ENCODE peak calls at places on chromosome 4, in four cellular contexts. N is spleen, G is psoas muscle, A is dorsolateral prefrontal cortex. E is an unnamed sample.

GRCh38 chr4:15231265-15232091 is 196.4 kb upstream of the C1QTNF7 start:
- DNase-seq in G (peak; percentile 70), N (peak; percentile 83), A (peak; percentile 41), E (peak; percentile 60)

GRCh38 chr4:124389591-124389990 is 322.9 kb downstream of the ANKRD50 start:
- DNase-seq in N (no peak), G (no peak), A (no peak), E (no peak)

GRCh38 chr4:169246957-169247396 is 23.8 kb downstream of the SH3RF1 start:
- DNase-seq in N (no peak), A (no peak), G (no peak), E (no peak)

GRCh38 chr4:73661646-73662119 is 41.4 kb upstream of the RASSF6 start:
- DNase-seq in A (no peak), G (no peak), N (no peak), E (no peak)

GRCh38 chr4:157984285-157984911 is 188.4 kb downstream of the GASK1B start:
- DNase-seq in G (no peak), N (no peak), A (no peak), E (no peak)

GRCh38 chr4:189255636-189256035 is 685.0 kb upstream of the FRG1 start:
- DNase-seq in N (no peak), G (no peak), A (no peak), E (no peak)

GRCh38 chr4:160194716-160195115 is 1091.8 kb downstream of the RAPGEF2 start:
- DNase-seq in N (peak; percentile 25), G (no peak), A (no peak), E (no peak)

GRCh38 chr4:169741569-169741968 is 16.2 kb downstream of the HPF1 start:
- DNase-seq in N (no peak), A (no peak), G (no peak), E (no peak)

GRCh38 chr4:150591284-150591874 is 9.4 kb downstream of the MAB21L2 start:
- DNase-seq in N (no peak), A (no peak), G (no peak), E (no peak)

GRCh38 chr4:168540086-168540864 is 43.4 kb downstream of the PALLD start:
- DNase-seq in G (no peak), A (no peak), N (no peak), E (no peak)

GRCh38 chr4:114601304-114602052 is 2.9 kb downstream of the UGT8 start:
- DNase-seq in G (no peak), A (no peak), N (no peak), E (no peak)

GRCh38 chr4:86451560-86452322 is 91.9 kb upstream of the MAPK10 start:
- DNase-seq in N (no peak), A (no peak), G (no peak), E (no peak)

GRCh38 chr4:3865986-3866812 is 100.0 kb downstream of the ADRA2C start:
- DNase-seq in G (no peak), N (peak; percentile 64), A (no peak), E (no peak)

GRCh38 chr4:3352505-3352904 is 59.7 kb downstream of the RGS12 start:
- DNase-seq in A (no peak), N (no peak), G (no peak), E (no peak)

GRCh38 chr4:144715230-144715629 is 69.3 kb downstream of the HHIP start:
- DNase-seq in A (no peak), G (no peak), N (no peak), E (no peak)

GRCh38 chr4:177558995-177559394 is 116.8 kb upstream of the AGA start:
- DNase-seq in N (no peak), G (no peak), A (no peak), E (no peak)

GRCh38 chr4:30716671-30717207 is 3.4 kb upstream of the PCDH7 start:
- DNase-seq in G (no peak), A (no peak), N (no peak), E (no peak)

GRCh38 chr4:13678186-13678924 is 50.8 kb upstream of the BOD1L1 start:
- DNase-seq in A (no peak), N (no peak), G (no peak), E (no peak)

GRCh38 chr4:56666279-56666678 is 14.8 kb downstream of the HOPX start:
- DNase-seq in A (no peak), N (no peak), G (no peak), E (no peak)

GRCh38 chr4:176340871-176341685 is 21.3 kb downstream of the SPCS3 start:
- DNase-seq in G (no peak), N (no peak), A (no peak), E (no peak)

GRCh38 chr4:24244663-24245519 is 339.5 kb downstream of the DHX15 start:
- DNase-seq in G (peak; percentile 43), N (no peak), A (no peak), E (no peak)

GRCh38 chr4:180827193-180827592 is 1416.0 kb upstream of the TENM3 start:
- DNase-seq in N (no peak), G (no peak), A (no peak), E (no peak)

GRCh38 chr4:84908876-84909275 is 57.6 kb downstream of the WDFY3 start:
- DNase-seq in G (no peak), N (no peak), A (no peak), E (no peak)

GRCh38 chr4:82561745-82562552 is at the start of gene TMEM150C:
- DNase-seq in N (no peak), G (peak; percentile 28), A (no peak), E (peak; percentile 56)

GRCh38 chr4:175252642-175253041 is 334.5 kb downstream of the ADAM29 start:
- DNase-seq in G (no peak), N (no peak), A (no peak), E (no peak)

GRCh38 chr4:4247711-4248035 is 350 bp downstream of the TMEM128 start:
- DNase-seq in N (no peak), A (no peak), G (no peak), E (no peak)

GRCh38 chr4:3073158-3074077 is 920 bp downstream of the HTT-AS start:
- DNase-seq in A (no peak), G (no peak), N (no peak), E (peak; percentile 28)

GRCh38 chr4:45621926-45622325 is 501.9 kb downstream of the GABRG1 start:
- DNase-seq in N (no peak), G (no peak), A (no peak), E (no peak)

GRCh38 chr4:56302102-56302501 is 85.2 kb downstream of the AASDH start:
- DNase-seq in N (no peak), A (no peak), G (no peak), E (no peak)

GRCh38 chr4:173218411-173219125 is 50.0 kb downstream of the GALNT7 start:
- DNase-seq in A (no peak), N (no peak), G (no peak), E (no peak)

GRCh38 chr4:53545942-53546581 is 45.2 kb downstream of the LNX1 start:
- DNase-seq in G (no peak), A (no peak), N (no peak), E (no peak)

GRCh38 chr4:6873291-6873690 is 36.3 kb upstream of the TBC1D14 start:
- DNase-seq in G (no peak), N (no peak), A (no peak), E (no peak)

GRCh38 chr4:6868386-6868785 is 41.2 kb upstream of the TBC1D14 start:
- DNase-seq in A (no peak), N (no peak), G (no peak), E (no peak)

GRCh38 chr4:6875431-6875831 is 34.2 kb upstream of the TBC1D14 start:
- DNase-seq in A (no peak), N (peak; percentile 88), G (peak; percentile 78), E (peak; percentile 32)

GRCh38 chr4:6873792-6874461 is 35.7 kb upstream of the TBC1D14 start:
- DNase-seq in N (peak; percentile 93), G (peak; percentile 70), A (peak; percentile 75), E (peak; percentile 51)

GRCh38 chr4:6869944-6870343 is 39.7 kb upstream of the TBC1D14 start:
- DNase-seq in A (no peak), N (no peak), G (peak; percentile 60), E (no peak)
- H3K27ac ChIP-seq in A (no peak overlapping the region), N (peak overlapping the region; percentile 16), G (peak overlapping the region; percentile 79), E (no peak overlapping the region)

GRCh38 chr4:119629142-119629471 is 503 bp upstream of the PDE5A start:
- DNase-seq in G (no peak), A (no peak), N (no peak), E (no peak)

GRCh38 chr4:119626420-119626819 is 2.2 kb downstream of the PDE5A start:
- DNase-seq in N (no peak), A (no peak), G (no peak), E (no peak)

GRCh38 chr4:119628281-119629141 is at the start of gene PDE5A:
- DNase-seq in N (peak; percentile 95), G (peak; percentile 78), A (peak; percentile 48), E (peak; percentile 74)

GRCh38 chr4:119626943-119627266 is 1.7 kb downstream of the PDE5A start:
- DNase-seq in N (no peak), G (no peak), A (no peak), E (no peak)

DNA sequence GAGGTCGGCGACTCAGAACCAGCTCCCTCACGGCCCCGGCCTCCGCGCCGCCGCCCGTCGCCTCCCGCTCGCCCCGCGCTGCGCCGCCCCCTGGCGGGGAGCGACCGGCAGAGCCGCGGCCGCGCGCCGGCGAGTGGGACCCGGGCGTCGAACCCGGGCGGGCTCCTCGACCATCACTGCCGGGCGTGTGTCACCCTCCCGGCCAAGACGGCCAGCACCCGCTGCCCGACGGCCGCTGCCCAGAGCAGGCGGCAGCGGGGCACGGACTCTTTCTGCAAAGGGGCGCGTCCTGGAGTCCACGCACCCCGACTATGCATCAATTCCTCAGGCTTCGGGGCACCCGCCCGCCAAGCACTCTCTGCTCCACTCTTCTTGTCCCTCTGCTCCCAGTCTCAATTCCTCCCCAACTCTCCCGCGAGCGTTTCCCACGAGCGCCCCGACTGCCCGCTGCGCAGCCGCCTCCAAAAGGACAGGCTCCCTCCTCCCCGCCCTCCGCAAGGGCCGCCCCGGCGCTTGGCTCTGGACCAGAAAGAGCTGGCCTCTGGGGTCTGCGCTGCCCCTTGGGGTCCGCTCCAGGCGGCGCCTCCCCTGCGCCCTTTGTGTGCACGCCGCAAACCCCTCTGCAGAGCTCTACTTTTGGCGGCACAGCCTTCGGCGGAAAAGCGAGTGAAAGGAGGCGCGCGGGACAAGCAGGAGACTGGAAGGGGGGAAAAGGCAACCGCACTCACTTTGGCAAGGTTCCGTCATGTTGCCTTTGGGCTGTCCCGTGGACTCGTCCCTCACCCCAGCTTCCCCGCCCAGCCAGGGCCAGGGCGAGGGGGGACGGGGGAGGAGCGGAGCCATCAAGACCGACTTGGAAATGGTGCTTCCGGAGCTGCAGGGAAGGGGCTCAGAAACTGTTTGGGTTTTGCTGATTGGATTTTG is 1.1 kb downstream of the PDE5A start:
- DNase-seq in A (no peak), G (peak; percentile 63), N (peak; percentile 91), E (peak; percentile 58)
- H3K27ac ChIP-seq in A (peak overlapping the region; percentile 2), G (peak overlapping the region; percentile 85), N (peak overlapping the region; percentile 79), E (peak overlapping the region; percentile 93)

GRCh38 chr4:39456946-39457763 is 1.6 kb downstream of the RPL9 start:
- DNase-seq in G (no peak), A (no peak), N (no peak), E (no peak)
- H3K27ac ChIP-seq in G (peak overlapping the region; percentile 99), A (no peak overlapping the region), N (peak overlapping the region; percentile 98), E (peak overlapping the region; percentile 99)

DNA sequence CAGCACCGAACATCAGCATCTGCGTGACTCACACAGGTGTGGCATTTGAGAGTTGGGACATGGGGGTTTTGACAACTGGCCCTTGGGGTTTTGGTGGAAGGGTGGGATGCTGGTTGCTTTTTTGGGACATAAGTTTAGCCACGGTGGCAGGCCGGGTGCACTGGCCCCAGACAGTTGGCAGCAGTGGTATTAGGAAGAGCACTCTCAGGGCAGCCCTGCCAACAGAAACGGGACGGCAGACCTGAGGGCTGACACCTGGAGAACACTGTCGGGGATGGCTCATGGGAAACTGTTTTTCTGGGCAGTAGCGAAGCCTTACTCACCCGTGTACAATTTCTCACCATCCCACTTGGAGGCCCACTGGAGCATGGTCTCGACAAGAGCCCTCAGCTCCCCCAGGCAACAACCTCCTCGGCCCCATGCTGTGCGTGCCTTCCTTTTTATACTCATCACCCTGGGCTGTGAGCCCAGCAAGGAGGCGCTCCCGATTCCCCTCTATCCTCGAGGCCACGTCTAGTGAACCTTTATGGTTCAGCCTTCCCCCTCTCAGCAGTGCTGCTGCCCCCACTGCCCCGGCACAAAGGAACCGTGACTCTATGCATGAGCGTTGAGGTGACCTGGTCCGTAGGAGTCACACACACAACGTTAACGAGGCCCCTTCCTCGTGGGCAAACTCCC is 30.6 kb downstream of the WDR1 start:
- DNase-seq in N (peak; percentile 60), A (peak; percentile 6), G (peak; percentile 1), E (peak; percentile 35)
- H3K27ac ChIP-seq in N (no peak overlapping the region), A (no peak overlapping the region), G (peak overlapping the region; percentile 93), E (no peak overlapping the region)

E was measured in breast epithelium.